ENCODE peak calls at places on chromosome 19, in five cellular contexts. K is Caco-2, U is fibroblast of pulmonary artery, H is left ventricle myocardium inferior, S is GM10248. D is an unnamed sample.

GRCh38 chr19:51600940-51601575 is 29.1 kb downstream of the SIGLEC5 start:
- DNase-seq in K (no peak), U (no peak), H (no peak), S (peak; percentile 41), D (peak; percentile 17)

GRCh38 chr19:29478578-29479565 is 46.9 kb upstream of the VSTM2B start:
- DNase-seq in K (peak; percentile 10), U (no peak), H (no peak), S (no peak), D (peak; percentile 40)

GRCh38 chr19:41431426-41432386 is 4.5 kb upstream of the B3GNT8 start:
- DNase-seq in K (peak; percentile 55), U (peak; percentile 52), H (peak; percentile 82), S (no peak), D (peak; percentile 29)

GRCh38 chr19:56217039-56217949 is 15.2 kb downstream of the ZSCAN5C start:
- DNase-seq in K (no peak), U (peak; percentile 16), H (peak; percentile 15), S (peak; percentile 25), D (no peak)

GRCh38 chr19:33064778-33065550 is at the start of gene RHPN2:
- DNase-seq in K (peak; percentile 87), U (peak; percentile 68), H (peak; percentile 69), S (peak; percentile 92), D (peak; percentile 77)

GRCh38 chr19:16023558-16023915 is 52.8 kb upstream of the TPM4 start:
- DNase-seq in K (no peak), U (no peak), H (no peak), S (no peak), D (no peak)

GRCh38 chr19:12757544-12758274 is 6.1 kb downstream of the BEST2 start:
- DNase-seq in K (peak; percentile 79), U (peak; percentile 78), H (peak; percentile 61), S (peak; percentile 85), D (peak; percentile 77)

GRCh38 chr19:27966390-27966816 is 1246.5 kb downstream of the UQCRFS1 start:
- DNase-seq in K (peak; percentile 10), U (peak; percentile 30), H (no peak), S (no peak), D (no peak)

GRCh38 chr19:6354098-6354674 is 7.1 kb upstream of the CLPP start:
- DNase-seq in K (no peak), U (peak; percentile 47), H (no peak), S (no peak), D (no peak)

DNA sequence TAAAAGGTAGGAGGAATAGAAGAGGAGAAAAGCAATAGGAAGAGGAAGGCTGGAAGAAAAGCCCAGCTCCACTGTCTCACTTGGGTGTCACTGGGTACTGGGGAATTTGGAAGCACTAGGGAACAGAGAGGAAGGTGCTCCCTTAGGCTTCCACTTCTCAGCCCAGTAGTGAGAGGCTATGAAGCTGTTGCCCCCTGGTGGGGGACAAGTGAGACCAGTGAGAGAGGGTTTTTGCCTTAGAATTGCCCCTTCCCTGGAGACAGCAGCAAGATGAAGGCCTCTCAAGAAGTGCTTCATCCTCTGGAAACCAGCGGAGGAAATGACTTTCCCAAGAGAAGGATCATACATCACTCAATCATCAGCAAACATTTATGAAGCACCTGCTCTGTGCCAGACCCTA is 4.7 kb upstream of the ZNF606 start:
- DNase-seq in K (peak; percentile 21), U (peak; percentile 7), H (no peak), S (no peak), D (no peak)
- TF ChIP-seq CTCF in K (no peak), U (no peak), H (peak; percentile 29), S (no peak), D (no peak)

GRCh38 chr19:48169974-48170803 is at the start of the genes LIG1 and ZSWIM9:
- DNase-seq in K (peak; percentile 97), U (peak; percentile 97), H (peak; percentile 91), S (peak; percentile 95), D (peak; percentile 92)
- TF ChIP-seq CTCF in K (no peak), U (no peak), H (peak; percentile 29), S (no peak), D (no peak)

GRCh38 chr19:46616631-46617322 is 8.1 kb downstream of the PTGIR start:
- DNase-seq in K (peak; percentile 86), U (peak; percentile 82), H (peak; percentile 71), S (no peak), D (peak; percentile 90)
- TF ChIP-seq CTCF in K (peak; percentile 99), U (peak; percentile 42), H (peak; percentile 59), S (peak; percentile 65), D (peak; percentile 26)

DNA sequence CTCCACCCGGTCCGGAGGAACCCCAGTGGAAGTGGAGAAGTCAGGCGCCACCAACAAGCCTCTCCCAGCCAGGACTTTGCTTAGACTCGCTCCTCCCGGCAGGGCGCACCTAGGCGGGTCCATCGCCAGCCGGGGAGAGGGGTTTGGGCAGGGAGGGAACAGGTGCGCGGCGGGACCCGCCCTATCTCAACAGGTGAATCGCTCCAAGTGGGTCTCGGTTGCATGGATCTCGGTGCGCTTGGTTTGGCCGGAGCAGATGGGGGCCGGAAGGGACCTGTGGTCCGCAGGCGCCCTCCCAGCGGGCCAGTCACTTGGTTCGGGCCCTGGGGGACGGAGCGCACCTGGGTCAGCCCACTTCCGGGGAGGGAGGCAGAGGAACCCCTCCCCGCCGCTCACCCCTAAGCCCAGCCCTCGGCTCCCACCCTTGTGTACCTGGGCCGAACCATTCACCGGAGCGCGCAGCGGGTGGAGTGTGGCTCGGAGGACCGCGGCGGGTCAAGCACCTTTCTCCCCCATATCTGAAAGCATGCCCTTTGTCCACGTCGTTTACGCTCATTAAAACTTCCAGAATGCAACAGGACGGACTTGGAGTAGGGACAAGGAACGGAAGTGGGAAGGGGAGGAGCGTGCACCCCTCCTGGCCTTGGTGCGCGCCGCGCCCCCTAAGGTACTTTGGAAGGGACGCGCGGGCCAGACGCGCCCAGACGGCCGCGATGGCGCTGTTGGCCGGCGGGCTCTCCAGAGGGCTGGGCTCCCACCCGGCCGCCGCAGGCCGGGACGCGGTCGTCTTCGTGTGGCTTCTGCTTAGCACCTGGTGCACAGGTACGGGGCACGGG is at the start of gene LSR:
- DNase-seq in K (peak; percentile 97), U (no peak), H (no peak), S (peak; percentile 97), D (peak; percentile 88)
- TF ChIP-seq CTCF in K (no peak), U (no peak), H (no peak), S (no peak), D (no peak)

DNA sequence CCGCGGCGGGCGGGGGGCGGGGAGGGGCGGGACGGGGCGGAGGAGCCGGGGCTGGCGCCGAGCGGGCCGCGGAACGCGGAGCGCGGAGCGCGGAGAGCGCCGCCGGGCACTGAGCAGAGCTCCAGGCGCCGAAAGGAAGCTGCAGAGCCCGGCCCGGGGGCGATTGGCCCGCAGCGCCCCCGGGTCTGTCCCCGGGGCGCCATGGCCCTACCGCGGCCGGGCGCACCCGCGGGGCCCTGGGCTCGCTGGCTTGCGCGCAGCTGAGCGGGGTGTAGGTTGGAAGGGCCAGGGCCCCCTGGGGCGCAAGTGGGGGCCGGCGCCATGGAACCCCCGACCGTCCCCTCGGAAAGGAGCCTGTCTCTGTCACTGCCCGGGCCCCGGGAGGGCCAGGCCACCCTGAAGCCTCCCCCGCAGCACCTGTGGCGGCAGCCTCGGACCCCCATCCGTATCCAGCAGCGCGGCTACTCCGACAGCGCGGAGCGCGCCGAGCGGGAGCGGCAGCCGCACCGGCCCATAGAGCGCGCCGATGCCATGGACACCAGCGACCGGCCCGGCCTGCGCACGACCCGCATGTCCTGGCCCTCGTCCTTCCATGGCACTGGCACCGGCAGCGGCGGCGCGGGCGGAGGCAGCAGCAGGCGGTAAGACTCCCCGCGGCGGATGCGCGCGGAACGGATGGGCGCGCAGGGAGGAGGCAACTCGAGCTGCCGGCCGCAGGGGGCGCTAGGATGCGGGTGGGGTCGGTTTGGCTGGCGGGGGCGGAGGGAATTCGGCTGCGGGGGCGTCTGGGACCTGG is at the start of gene PDE4A:
- DNase-seq in K (peak; percentile 53), U (peak; percentile 44), H (no peak), S (peak; percentile 58), D (peak; percentile 86)
- TF ChIP-seq CTCF in K (peak; percentile 26), U (peak; percentile 24), H (peak; percentile 16), S (peak; percentile 73), D (peak; percentile 84)

GRCh38 chr19:49347835-49348234 is 12.6 kb downstream of the CD37 start:
- DNase-seq in K (peak; percentile 74), U (peak; percentile 62), H (no peak), S (no peak), D (peak; percentile 42)
- TF ChIP-seq CTCF in K (peak; percentile 35), U (peak; percentile 11), H (no peak), S (no peak), D (no peak)

GRCh38 chr19:4622695-4623421 is 16.5 kb upstream of the TNFAIP8L1 start:
- DNase-seq in K (peak; percentile 59), U (no peak), H (no peak), S (no peak), D (no peak)
- TF ChIP-seq CTCF in K (peak; percentile 38), U (no peak), H (no peak), S (no peak), D (no peak)

GRCh38 chr19:38711726-38712153 is 32.5 kb downstream of the CAPN12 start:
- DNase-seq in K (no peak), U (peak; percentile 69), H (no peak), S (no peak), D (no peak)
- TF ChIP-seq CTCF in K (no peak), U (no peak), H (no peak), S (no peak), D (no peak)

GRCh38 chr19:39308531-39309304 is 11.9 kb downstream of the LRFN1 start:
- DNase-seq in K (peak; percentile 88), U (no peak), H (no peak), S (peak; percentile 10), D (no peak)

GRCh38 chr19:39307233-39307821 is 11.1 kb downstream of the IFNL1 start:
- DNase-seq in K (peak; percentile 91), U (no peak), H (no peak), S (no peak), D (no peak)

GRCh38 chr19:39306075-39306474 is 9.9 kb downstream of the IFNL1 start:
- DNase-seq in K (no peak), U (no peak), H (no peak), S (no peak), D (no peak)

GRCh38 chr19:39310558-39311311 is 9.9 kb downstream of the LRFN1 start:
- DNase-seq in K (peak; percentile 51), U (no peak), H (no peak), S (no peak), D (no peak)

DNA sequence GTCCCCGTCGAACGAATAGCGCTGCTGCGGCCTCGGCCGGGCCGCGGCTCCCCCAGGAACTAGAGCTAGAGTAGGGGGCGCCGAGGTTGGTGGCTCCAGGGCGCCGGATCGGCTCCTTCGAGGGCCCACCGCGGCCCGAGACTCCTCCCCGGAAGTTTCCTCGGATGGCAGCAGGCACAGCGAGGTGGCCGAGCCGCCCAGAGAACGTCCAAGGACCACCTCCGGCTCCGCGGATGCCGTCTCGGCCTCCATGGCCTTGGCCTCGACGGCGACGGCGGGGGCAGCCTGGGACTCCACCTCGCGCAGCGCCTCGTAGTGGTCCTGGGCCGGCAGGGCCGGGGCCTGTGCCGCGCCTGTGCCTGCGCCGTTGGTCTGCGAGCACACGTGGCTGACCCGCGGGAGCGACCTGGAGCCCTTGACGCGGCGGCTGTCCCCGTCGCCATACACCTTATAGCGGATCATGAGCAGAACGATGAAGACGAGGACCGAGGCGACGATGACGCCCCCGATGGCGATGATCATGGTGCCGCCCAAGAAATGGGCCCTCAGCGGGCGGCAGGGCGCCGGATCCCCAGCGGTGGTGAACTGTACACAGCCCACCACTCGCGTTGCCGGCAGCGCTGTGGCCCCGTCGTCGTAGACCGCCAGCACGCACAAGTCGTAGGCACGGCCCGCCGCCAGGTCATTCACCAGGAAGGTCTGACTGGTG is 11.8 kb downstream of the IFNL1 start:
- DNase-seq in K (peak; percentile 73), U (no peak), H (no peak), S (peak; percentile 8), D (no peak)
- TF ChIP-seq CTCF in K (peak; percentile 19), U (no peak), H (no peak), S (no peak), D (no peak)

GRCh38 chr19:39514840-39515550 is at the start of gene SELENOV:
- DNase-seq in K (peak; percentile 59), U (no peak), H (no peak), S (no peak), D (peak; percentile 49)
- TF ChIP-seq CTCF in K (peak; percentile 53), U (no peak), H (no peak), S (no peak), D (no peak)

D was measured in activated CD8-positive, alpha-beta T cell treated with anti-CD3 and anti-CD28 coated beads for 36 hours.